ENCODE peak calls at places on chromosomes 16 and 17, in eight cellular contexts. H is GM04504; I is prostate gland; L is stimulated activated CD4-positive, alpha-beta T cell treated with anti-CD3 and anti-CD28 coated beads, Interleukin-4, amount 100 ng/mL, for 48 hours; S is NCI-H510A treated with DMSO at 0.1 percent for 48 hours; A is AG04449; R is RCC 7860; M is ecto neural progenitor cell. D is an unnamed sample.

GRCh38 chr17:7130626-7131467 is 16.2 kb upstream of the ASGR2 start:
- DNase-seq in R (no peak), S (no peak), I (no peak), L (no peak), M (no peak), A (no peak), H (no peak), D (no peak)

GRCh38 chr16:69112285-69113129 is 7.1 kb downstream of the HAS3 start:
- DNase-seq in L (peak), R (peak), A (no peak), I (no peak), M (peak), S (peak), H (no peak), D (no peak)

GRCh38 chr16:26787924-26788323 is 278.8 kb upstream of the C16orf82 start:
- DNase-seq in S (no peak), A (no peak), H (no peak), I (no peak), R (no peak), M (no peak), L (no peak), D (no peak)

GRCh38 chr16:50998411-50998810 is 152.7 kb downstream of the SALL1 start:
- DNase-seq in L (no peak), I (no peak), M (no peak), S (no peak), A (no peak), H (no peak), R (no peak), D (no peak)

GRCh38 chr16:84044108-84044488 is 1.5 kb upstream of the SLC38A8 start:
- DNase-seq in S (no peak), I (no peak), R (peak), H (no peak), M (no peak), A (no peak), L (no peak), D (no peak)

GRCh38 chr17:47218896-47219430 is 9.8 kb downstream of the MYL4 start:
- DNase-seq in H (no peak), R (no peak), L (no peak), S (no peak), A (no peak), I (no peak), M (no peak), D (no peak)

GRCh38 chr17:46875849-46876352 is 24.5 kb downstream of the WNT9B start:
- DNase-seq in I (no peak), L (no peak), H (no peak), S (peak), M (no peak), R (no peak), A (no peak), D (no peak)

GRCh38 chr17:47955497-47956461 is 1.9 kb downstream of the PRR15L start:
- DNase-seq in M (no peak), S (peak), H (no peak), I (peak), R (no peak), L (no peak), A (no peak), D (no peak)

GRCh38 chr17:49266233-49266632 is 35.6 kb upstream of the PHOSPHO1 start:
- DNase-seq in S (no peak), L (no peak), A (no peak), R (no peak), I (no peak), M (no peak), H (no peak), D (no peak)

GRCh38 chr17:37465058-37465616 is 24.6 kb upstream of the DUSP14 start:
- DNase-seq in R (peak), L (no peak), A (no peak), S (no peak), H (peak), M (no peak), I (no peak), D (no peak)

D was measured in non-pigmented ciliary epithelial cell.